ENCODE peak calls at places on chromosomes 11 and 22, in nine cellular contexts. One of them, this sample, is unnamed.

GRCh38 chr11:70402685-70403084 is 4.4 kb downstream of the CTTN start:
- DNase-seq in SK-N-SH: no peak
- DNase-seq in A549: no peak
- DNase-seq in tibial nerve: no peak
- DNase-seq in suprapubic skin: no peak
- DNase-seq in esophagus muscularis mucosa: no peak
- DNase-seq in transverse colon: no peak
- DNase-seq in sigmoid colon: no peak
- DNase-seq in stomach: no peak
- DNase-seq in this sample: no peak

GRCh38 chr11:120835601-120836228 is 188.2 kb upstream of the TBCEL start:
- DNase-seq in transverse colon: no peak
- DNase-seq in stomach: no peak
- DNase-seq in suprapubic skin: no peak
- DNase-seq in tibial nerve: no peak
- DNase-seq in sigmoid colon: no peak
- DNase-seq in esophagus muscularis mucosa: no peak
- DNase-seq in SK-N-SH: no peak
- DNase-seq in A549: no peak
- DNase-seq in this sample: no peak

GRCh38 chr22:26476705-26477340 is 6.8 kb downstream of the HPS4 start:
- DNase-seq in esophagus muscularis mucosa: no peak
- DNase-seq in stomach: no peak
- DNase-seq in SK-N-SH: no peak
- DNase-seq in sigmoid colon: no peak
- DNase-seq in transverse colon: no peak
- DNase-seq in tibial nerve: no peak
- DNase-seq in suprapubic skin: no peak
- DNase-seq in A549: no peak
- DNase-seq in this sample: no peak

GRCh38 chr11:64638017-64638664 is 47.1 kb downstream of the SLC22A12 start:
- DNase-seq in suprapubic skin: no peak
- DNase-seq in A549: no peak
- DNase-seq in transverse colon: peak; percentile 70
- DNase-seq in SK-N-SH: peak; percentile 95
- DNase-seq in sigmoid colon: peak; percentile 82
- DNase-seq in stomach: no peak
- DNase-seq in tibial nerve: no peak
- DNase-seq in esophagus muscularis mucosa: no peak
- DNase-seq in this sample: no peak

GRCh38 chr11:25991476-25991875 is 340.5 kb upstream of the ANO3 start:
- DNase-seq in SK-N-SH: no peak
- DNase-seq in transverse colon: no peak
- DNase-seq in suprapubic skin: no peak
- DNase-seq in A549: no peak
- DNase-seq in esophagus muscularis mucosa: no peak
- DNase-seq in sigmoid colon: no peak
- DNase-seq in stomach: no peak
- DNase-seq in tibial nerve: no peak
- DNase-seq in this sample: no peak

GRCh38 chr22:46078241-46079092 is 71.9 kb upstream of the PPARA start:
- DNase-seq in esophagus muscularis mucosa: no peak
- DNase-seq in transverse colon: peak; percentile 32
- DNase-seq in stomach: peak; percentile 81
- DNase-seq in A549: peak; percentile 89
- DNase-seq in tibial nerve: peak; percentile 50
- DNase-seq in suprapubic skin: peak; percentile 86
- DNase-seq in SK-N-SH: peak; percentile 68
- DNase-seq in sigmoid colon: peak; percentile 91
- DNase-seq in this sample: peak; percentile 74

GRCh38 chr11:32960553-32961164 is 55.0 kb upstream of the DEPDC7 start:
- DNase-seq in SK-N-SH: peak; percentile 30
- DNase-seq in stomach: no peak
- DNase-seq in sigmoid colon: no peak
- DNase-seq in esophagus muscularis mucosa: no peak
- DNase-seq in tibial nerve: no peak
- DNase-seq in A549: peak; percentile 63
- DNase-seq in suprapubic skin: no peak
- DNase-seq in transverse colon: no peak
- DNase-seq in this sample: no peak

GRCh38 chr11:132284611-132285010 is 914.2 kb downstream of the NTM start:
- DNase-seq in esophagus muscularis mucosa: no peak
- DNase-seq in sigmoid colon: no peak
- DNase-seq in suprapubic skin: no peak
- DNase-seq in tibial nerve: no peak
- DNase-seq in stomach: no peak
- DNase-seq in SK-N-SH: no peak
- DNase-seq in transverse colon: no peak
- DNase-seq in A549: no peak
- DNase-seq in this sample: no peak

GRCh38 chr11:128764617-128765095 is 70.8 kb downstream of the FLI1 start:
- DNase-seq in SK-N-SH: no peak
- DNase-seq in esophagus muscularis mucosa: no peak
- DNase-seq in stomach: peak; percentile 89
- DNase-seq in tibial nerve: no peak
- DNase-seq in sigmoid colon: no peak
- DNase-seq in suprapubic skin: no peak
- DNase-seq in A549: no peak
- DNase-seq in transverse colon: peak; percentile 32
- DNase-seq in this sample: no peak

GRCh38 chr11:44573333-44573732 is 7.9 kb downstream of the CD82 start:
- DNase-seq in transverse colon: no peak
- DNase-seq in tibial nerve: no peak
- DNase-seq in sigmoid colon: no peak
- DNase-seq in A549: no peak
- DNase-seq in esophagus muscularis mucosa: no peak
- DNase-seq in stomach: no peak
- DNase-seq in SK-N-SH: no peak
- DNase-seq in suprapubic skin: no peak
- DNase-seq in this sample: no peak

GRCh38 chr22:22463855-22464540 is 44.5 kb downstream of the ZNF280B start:
- DNase-seq in sigmoid colon: no peak
- DNase-seq in suprapubic skin: no peak
- DNase-seq in stomach: peak; percentile 35
- DNase-seq in SK-N-SH: peak; percentile 67
- DNase-seq in transverse colon: peak; percentile 44
- DNase-seq in tibial nerve: peak; percentile 23
- DNase-seq in esophagus muscularis mucosa: no peak
- DNase-seq in A549: peak; percentile 52
- DNase-seq in this sample: peak; percentile 40

GRCh38 chr11:35214792-35215193 is 75.8 kb downstream of the CD44 start:
- DNase-seq in esophagus muscularis mucosa: no peak
- DNase-seq in tibial nerve: no peak
- DNase-seq in transverse colon: no peak
- DNase-seq in sigmoid colon: no peak
- DNase-seq in A549: peak; percentile 46
- DNase-seq in stomach: no peak
- DNase-seq in SK-N-SH: no peak
- DNase-seq in suprapubic skin: no peak
- DNase-seq in this sample: no peak

GRCh38 chr11:37948258-37948657 is 1350.2 kb upstream of the RAG2 start:
- DNase-seq in transverse colon: no peak
- DNase-seq in esophagus muscularis mucosa: no peak
- DNase-seq in sigmoid colon: no peak
- DNase-seq in SK-N-SH: no peak
- DNase-seq in tibial nerve: no peak
- DNase-seq in stomach: no peak
- DNase-seq in suprapubic skin: no peak
- DNase-seq in A549: no peak
- DNase-seq in this sample: no peak

GRCh38 chr22:29751139-29751538 is 15.7 kb downstream of the ZMAT5 start:
- DNase-seq in A549: no peak
- DNase-seq in tibial nerve: no peak
- DNase-seq in esophagus muscularis mucosa: no peak
- DNase-seq in transverse colon: no peak
- DNase-seq in sigmoid colon: no peak
- DNase-seq in stomach: no peak
- DNase-seq in SK-N-SH: no peak
- DNase-seq in suprapubic skin: no peak
- DNase-seq in this sample: no peak

GRCh38 chr22:47463220-47463619 is 700.8 kb downstream of the TBC1D22A start:
- DNase-seq in transverse colon: no peak
- DNase-seq in suprapubic skin: no peak
- DNase-seq in SK-N-SH: no peak
- DNase-seq in esophagus muscularis mucosa: peak; percentile 66
- DNase-seq in sigmoid colon: no peak
- DNase-seq in A549: no peak
- DNase-seq in tibial nerve: no peak
- DNase-seq in stomach: no peak
- DNase-seq in this sample: no peak
- H3K9me3 ChIP-seq in transverse colon: peaks cover 8% of the 10 kb centered on the region
- H3K9me3 ChIP-seq in suprapubic skin: no peaks in the 10 kb centered on the region
- H3K9me3 ChIP-seq in SK-N-SH: no peaks in the 10 kb centered on the region
- H3K9me3 ChIP-seq in esophagus muscularis mucosa: no peaks in the 10 kb centered on the region
- H3K9me3 ChIP-seq in sigmoid colon: peaks cover 3% of the 10 kb centered on the region
- H3K9me3 ChIP-seq in A549: no peaks in the 10 kb centered on the region
- H3K9me3 ChIP-seq in tibial nerve: no peaks in the 10 kb centered on the region
- H3K9me3 ChIP-seq in stomach: peaks cover 18% of the 10 kb centered on the region
- H3K9me3 ChIP-seq in this sample: no peaks in the 10 kb centered on the region

GRCh38 chr11:61090521-61090920 is 11.8 kb upstream of the CD5 start:
- DNase-seq in transverse colon: no peak
- DNase-seq in A549: no peak
- DNase-seq in suprapubic skin: no peak
- DNase-seq in stomach: no peak
- DNase-seq in tibial nerve: no peak
- DNase-seq in esophagus muscularis mucosa: no peak
- DNase-seq in sigmoid colon: no peak
- DNase-seq in SK-N-SH: no peak
- DNase-seq in this sample: no peak

GRCh38 chr11:61090982-61091372 is 11.3 kb upstream of the CD5 start:
- DNase-seq in SK-N-SH: no peak
- DNase-seq in suprapubic skin: no peak
- DNase-seq in sigmoid colon: no peak
- DNase-seq in A549: no peak
- DNase-seq in stomach: no peak
- DNase-seq in esophagus muscularis mucosa: no peak
- DNase-seq in tibial nerve: no peak
- DNase-seq in transverse colon: no peak
- DNase-seq in this sample: no peak

GRCh38 chr11:61091373-61092279 is 10.7 kb upstream of the CD5 start:
- DNase-seq in SK-N-SH: no peak
- DNase-seq in transverse colon: no peak
- DNase-seq in suprapubic skin: no peak
- DNase-seq in A549: no peak
- DNase-seq in tibial nerve: no peak
- DNase-seq in esophagus muscularis mucosa: no peak
- DNase-seq in sigmoid colon: no peak
- DNase-seq in stomach: no peak
- DNase-seq in this sample: no peak

GRCh38 chr11:61092908-61093763 is 9.2 kb upstream of the CD5 start:
- DNase-seq in A549: no peak
- DNase-seq in esophagus muscularis mucosa: no peak
- DNase-seq in suprapubic skin: no peak
- DNase-seq in tibial nerve: no peak
- DNase-seq in stomach: no peak
- DNase-seq in sigmoid colon: no peak
- DNase-seq in transverse colon: no peak
- DNase-seq in SK-N-SH: no peak
- DNase-seq in this sample: no peak

DNA sequence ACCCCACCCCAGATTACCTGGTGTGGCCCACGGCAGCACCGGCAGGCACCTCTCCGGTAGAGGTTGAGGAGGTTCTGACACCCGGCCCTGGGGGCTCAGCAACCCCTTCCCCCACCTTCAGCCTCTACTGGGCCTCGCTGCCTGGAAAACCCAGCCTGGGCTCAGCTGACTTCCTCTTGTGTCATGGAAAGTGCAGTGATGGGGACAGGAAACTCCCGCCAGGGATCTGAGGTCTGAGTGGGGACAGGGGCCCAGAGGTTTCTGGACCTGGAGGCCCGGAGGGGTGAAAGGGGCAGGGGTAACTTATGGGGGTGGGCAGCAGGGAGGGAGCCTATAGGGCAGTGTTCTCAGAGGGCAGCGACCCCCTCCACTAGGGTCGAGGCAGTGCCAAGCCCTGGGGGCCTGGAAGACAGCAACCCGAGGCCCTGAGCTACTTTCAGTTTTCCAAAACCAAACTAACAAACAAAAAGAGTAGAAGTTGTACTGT is 10.0 kb upstream of the CD5 start:
- DNase-seq in SK-N-SH: no peak
- DNase-seq in A549: no peak
- DNase-seq in esophagus muscularis mucosa: no peak
- DNase-seq in suprapubic skin: no peak
- DNase-seq in stomach: no peak
- DNase-seq in sigmoid colon: no peak
- DNase-seq in tibial nerve: no peak
- DNase-seq in transverse colon: peak; percentile 26
- DNase-seq in this sample: no peak
- TF ChIP-seq EP300 in SK-N-SH: no peak
- TF ChIP-seq EP300 in A549: no peak
- TF ChIP-seq EP300 in esophagus muscularis mucosa: no peak
- TF ChIP-seq EP300 in suprapubic skin: no peak
- TF ChIP-seq EP300 in stomach: no peak
- TF ChIP-seq EP300 in sigmoid colon: no peak
- TF ChIP-seq EP300 in tibial nerve: no peak
- TF ChIP-seq EP300 in transverse colon: no peak
- TF ChIP-seq EP300 in this sample: no peak

DNA sequence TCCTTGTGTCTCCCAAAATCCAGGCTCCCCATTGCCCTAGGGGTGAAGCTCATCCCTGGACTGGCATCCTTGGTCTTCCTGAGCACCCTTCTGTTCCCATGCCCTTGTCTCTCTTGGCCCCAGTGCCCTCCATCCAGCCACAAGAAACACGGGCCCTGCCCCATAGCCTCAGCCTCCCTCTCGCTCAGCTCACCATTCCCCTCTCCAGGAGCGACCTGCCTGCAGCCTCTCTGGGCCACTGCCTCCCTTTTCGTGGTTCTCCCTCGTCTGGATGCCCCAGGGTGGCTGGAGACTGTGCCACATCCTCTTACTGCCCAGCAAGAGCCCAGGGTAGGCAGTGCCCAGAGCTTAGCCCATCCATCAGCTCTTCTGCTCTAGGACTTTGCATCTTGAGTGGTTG is 532.1 kb downstream of the TBC1D22A start:
- DNase-seq in tibial nerve: no peak
- DNase-seq in SK-N-SH: no peak
- DNase-seq in stomach: no peak
- DNase-seq in suprapubic skin: no peak
- DNase-seq in esophagus muscularis mucosa: no peak
- DNase-seq in sigmoid colon: no peak
- DNase-seq in transverse colon: no peak
- DNase-seq in A549: no peak
- DNase-seq in this sample: no peak
- H3K9me3 ChIP-seq in tibial nerve: no peaks in the 10 kb centered on the region
- H3K9me3 ChIP-seq in SK-N-SH: no peaks in the 10 kb centered on the region
- H3K9me3 ChIP-seq in stomach: no peaks in the 10 kb centered on the region
- H3K9me3 ChIP-seq in suprapubic skin: no peaks in the 10 kb centered on the region
- H3K9me3 ChIP-seq in esophagus muscularis mucosa: no peaks in the 10 kb centered on the region
- H3K9me3 ChIP-seq in sigmoid colon: no peaks in the 10 kb centered on the region
- H3K9me3 ChIP-seq in transverse colon: no peaks in the 10 kb centered on the region
- H3K9me3 ChIP-seq in A549: no peaks in the 10 kb centered on the region
- H3K9me3 ChIP-seq in this sample: no peaks in the 10 kb centered on the region

DNA sequence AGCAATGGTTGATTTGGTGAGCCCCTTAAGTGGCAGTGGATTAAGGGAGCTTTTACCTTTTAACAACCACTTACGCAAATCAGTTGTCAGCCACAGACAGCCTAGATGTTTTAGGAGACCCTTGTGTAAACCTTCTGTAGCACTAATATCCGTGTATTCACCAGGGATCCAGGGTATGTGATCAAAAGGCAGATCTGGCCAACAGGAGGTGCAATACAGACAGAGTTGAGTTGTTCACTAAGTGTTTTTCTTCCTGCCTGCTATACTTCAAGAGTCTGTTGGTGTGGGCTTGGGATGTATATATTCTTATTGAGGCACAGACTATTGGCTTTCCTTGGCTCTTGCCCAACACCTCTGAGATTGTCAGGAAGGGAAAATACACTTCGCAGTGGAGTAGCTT is 175.1 kb downstream of the FAT3 start:
- DNase-seq in transverse colon: no peak
- DNase-seq in SK-N-SH: no peak
- DNase-seq in suprapubic skin: no peak
- DNase-seq in sigmoid colon: no peak
- DNase-seq in tibial nerve: no peak
- DNase-seq in esophagus muscularis mucosa: no peak
- DNase-seq in A549: no peak
- DNase-seq in stomach: no peak
- DNase-seq in this sample: no peak
- TF ChIP-seq EP300 in transverse colon: no peak
- TF ChIP-seq EP300 in SK-N-SH: no peak
- TF ChIP-seq EP300 in suprapubic skin: no peak
- TF ChIP-seq EP300 in sigmoid colon: no peak
- TF ChIP-seq EP300 in tibial nerve: no peak
- TF ChIP-seq EP300 in esophagus muscularis mucosa: no peak
- TF ChIP-seq EP300 in A549: no peak
- TF ChIP-seq EP300 in stomach: no peak
- TF ChIP-seq EP300 in this sample: no peak